ENCODE peak calls at places on chromosomes 12 and 14, in six cellular contexts. One of them, this sample, is unnamed.

GRCh38 chr14:101791919-101792572 is 30.5 kb downstream of the PPP2R5C start:
- DNase-seq in activated CD4-positive, alpha-beta T cell treated with anti-CD3 and anti-CD28 coated beads, Interleukin-2, amount 50 U/mL, for 1 hour: no peak
- DNase-seq in WERI-Rb-1: no peak
- DNase-seq in RWPE1: peak
- DNase-seq in mucosa of gallbladder: no peak
- DNase-seq in stimulated activated CD8-positive, alpha-beta memory T cell treated with anti-CD3 and anti-CD28 coated beads, Interleukin-4, amount 100 ng/mL, for 24 hours: no peak
- DNase-seq in this sample: no peak

GRCh38 chr14:71474291-71474690 is 457.9 kb upstream of the RGS6 start:
- DNase-seq in activated CD4-positive, alpha-beta T cell treated with anti-CD3 and anti-CD28 coated beads, Interleukin-2, amount 50 U/mL, for 1 hour: no peak
- DNase-seq in stimulated activated CD8-positive, alpha-beta memory T cell treated with anti-CD3 and anti-CD28 coated beads, Interleukin-4, amount 100 ng/mL, for 24 hours: no peak
- DNase-seq in WERI-Rb-1: no peak
- DNase-seq in RWPE1: no peak
- DNase-seq in mucosa of gallbladder: no peak
- DNase-seq in this sample: no peak

GRCh38 chr12:101902641-101903040 is 25.3 kb downstream of the DRAM1 start:
- DNase-seq in mucosa of gallbladder: no peak
- DNase-seq in stimulated activated CD8-positive, alpha-beta memory T cell treated with anti-CD3 and anti-CD28 coated beads, Interleukin-4, amount 100 ng/mL, for 24 hours: no peak
- DNase-seq in RWPE1: no peak
- DNase-seq in WERI-Rb-1: no peak
- DNase-seq in activated CD4-positive, alpha-beta T cell treated with anti-CD3 and anti-CD28 coated beads, Interleukin-2, amount 50 U/mL, for 1 hour: no peak
- DNase-seq in this sample: no peak

GRCh38 chr12:92619730-92620684 is 82.8 kb upstream of the PLEKHG7 start:
- DNase-seq in RWPE1: no peak
- DNase-seq in mucosa of gallbladder: no peak
- DNase-seq in activated CD4-positive, alpha-beta T cell treated with anti-CD3 and anti-CD28 coated beads, Interleukin-2, amount 50 U/mL, for 1 hour: no peak
- DNase-seq in stimulated activated CD8-positive, alpha-beta memory T cell treated with anti-CD3 and anti-CD28 coated beads, Interleukin-4, amount 100 ng/mL, for 24 hours: no peak
- DNase-seq in WERI-Rb-1: no peak
- DNase-seq in this sample: no peak

GRCh38 chr14:57492859-57493258 is 798 bp downstream of the CCDC198 start:
- DNase-seq in stimulated activated CD8-positive, alpha-beta memory T cell treated with anti-CD3 and anti-CD28 coated beads, Interleukin-4, amount 100 ng/mL, for 24 hours: no peak
- DNase-seq in WERI-Rb-1: no peak
- DNase-seq in RWPE1: peak
- DNase-seq in activated CD4-positive, alpha-beta T cell treated with anti-CD3 and anti-CD28 coated beads, Interleukin-2, amount 50 U/mL, for 1 hour: no peak
- DNase-seq in mucosa of gallbladder: peak
- DNase-seq in this sample: no peak

GRCh38 chr14:96888593-96888992 is 91.4 kb downstream of the VRK1 start:
- DNase-seq in activated CD4-positive, alpha-beta T cell treated with anti-CD3 and anti-CD28 coated beads, Interleukin-2, amount 50 U/mL, for 1 hour: no peak
- DNase-seq in RWPE1: no peak
- DNase-seq in WERI-Rb-1: peak
- DNase-seq in mucosa of gallbladder: no peak
- DNase-seq in stimulated activated CD8-positive, alpha-beta memory T cell treated with anti-CD3 and anti-CD28 coated beads, Interleukin-4, amount 100 ng/mL, for 24 hours: no peak
- DNase-seq in this sample: no peak

GRCh38 chr12:6613015-6613775 is 6.0 kb upstream of the CHD4 start:
- DNase-seq in RWPE1: peak
- DNase-seq in stimulated activated CD8-positive, alpha-beta memory T cell treated with anti-CD3 and anti-CD28 coated beads, Interleukin-4, amount 100 ng/mL, for 24 hours: no peak
- DNase-seq in WERI-Rb-1: peak
- DNase-seq in activated CD4-positive, alpha-beta T cell treated with anti-CD3 and anti-CD28 coated beads, Interleukin-2, amount 50 U/mL, for 1 hour: no peak
- DNase-seq in mucosa of gallbladder: peak
- DNase-seq in this sample: peak

GRCh38 chr14:89141862-89142261 is 275.2 kb downstream of the FOXN3 start:
- DNase-seq in RWPE1: no peak
- DNase-seq in WERI-Rb-1: no peak
- DNase-seq in mucosa of gallbladder: no peak
- DNase-seq in activated CD4-positive, alpha-beta T cell treated with anti-CD3 and anti-CD28 coated beads, Interleukin-2, amount 50 U/mL, for 1 hour: no peak
- DNase-seq in stimulated activated CD8-positive, alpha-beta memory T cell treated with anti-CD3 and anti-CD28 coated beads, Interleukin-4, amount 100 ng/mL, for 24 hours: no peak
- DNase-seq in this sample: no peak

GRCh38 chr12:24798335-24798734 is 150.6 kb downstream of the BCAT1 start:
- DNase-seq in WERI-Rb-1: no peak
- DNase-seq in mucosa of gallbladder: no peak
- DNase-seq in stimulated activated CD8-positive, alpha-beta memory T cell treated with anti-CD3 and anti-CD28 coated beads, Interleukin-4, amount 100 ng/mL, for 24 hours: no peak
- DNase-seq in activated CD4-positive, alpha-beta T cell treated with anti-CD3 and anti-CD28 coated beads, Interleukin-2, amount 50 U/mL, for 1 hour: no peak
- DNase-seq in RWPE1: no peak
- DNase-seq in this sample: no peak

GRCh38 chr12:108633081-108633533 is 587 bp downstream of the SELPLG start:
- DNase-seq in WERI-Rb-1: no peak
- DNase-seq in RWPE1: no peak
- DNase-seq in activated CD4-positive, alpha-beta T cell treated with anti-CD3 and anti-CD28 coated beads, Interleukin-2, amount 50 U/mL, for 1 hour: no peak
- DNase-seq in mucosa of gallbladder: no peak
- DNase-seq in stimulated activated CD8-positive, alpha-beta memory T cell treated with anti-CD3 and anti-CD28 coated beads, Interleukin-4, amount 100 ng/mL, for 24 hours: no peak
- DNase-seq in this sample: no peak

GRCh38 chr12:116319851-116320621 is 42.5 kb upstream of the MED13L start:
- DNase-seq in stimulated activated CD8-positive, alpha-beta memory T cell treated with anti-CD3 and anti-CD28 coated beads, Interleukin-4, amount 100 ng/mL, for 24 hours: peak
- DNase-seq in RWPE1: peak
- DNase-seq in WERI-Rb-1: no peak
- DNase-seq in mucosa of gallbladder: peak
- DNase-seq in activated CD4-positive, alpha-beta T cell treated with anti-CD3 and anti-CD28 coated beads, Interleukin-2, amount 50 U/mL, for 1 hour: no peak
- DNase-seq in this sample: no peak

GRCh38 chr12:58919271-58920101 is 818 bp downstream of the LRIG3 start:
- DNase-seq in stimulated activated CD8-positive, alpha-beta memory T cell treated with anti-CD3 and anti-CD28 coated beads, Interleukin-4, amount 100 ng/mL, for 24 hours: no peak
- DNase-seq in activated CD4-positive, alpha-beta T cell treated with anti-CD3 and anti-CD28 coated beads, Interleukin-2, amount 50 U/mL, for 1 hour: no peak
- DNase-seq in mucosa of gallbladder: no peak
- DNase-seq in WERI-Rb-1: peak
- DNase-seq in RWPE1: peak
- DNase-seq in this sample: no peak

GRCh38 chr14:70753518-70753953 is 55.8 kb downstream of the MAP3K9 start:
- DNase-seq in mucosa of gallbladder: no peak
- DNase-seq in stimulated activated CD8-positive, alpha-beta memory T cell treated with anti-CD3 and anti-CD28 coated beads, Interleukin-4, amount 100 ng/mL, for 24 hours: no peak
- DNase-seq in WERI-Rb-1: no peak
- DNase-seq in RWPE1: no peak
- DNase-seq in activated CD4-positive, alpha-beta T cell treated with anti-CD3 and anti-CD28 coated beads, Interleukin-2, amount 50 U/mL, for 1 hour: no peak
- DNase-seq in this sample: no peak

GRCh38 chr14:100446572-100446971 is 123.4 kb downstream of the SLC25A47 start:
- DNase-seq in activated CD4-positive, alpha-beta T cell treated with anti-CD3 and anti-CD28 coated beads, Interleukin-2, amount 50 U/mL, for 1 hour: no peak
- DNase-seq in WERI-Rb-1: peak
- DNase-seq in RWPE1: no peak
- DNase-seq in mucosa of gallbladder: no peak
- DNase-seq in stimulated activated CD8-positive, alpha-beta memory T cell treated with anti-CD3 and anti-CD28 coated beads, Interleukin-4, amount 100 ng/mL, for 24 hours: no peak
- DNase-seq in this sample: no peak

GRCh38 chr12:2372178-2372577 is 319.4 kb downstream of the CACNA1C start:
- DNase-seq in mucosa of gallbladder: no peak
- DNase-seq in activated CD4-positive, alpha-beta T cell treated with anti-CD3 and anti-CD28 coated beads, Interleukin-2, amount 50 U/mL, for 1 hour: no peak
- DNase-seq in WERI-Rb-1: no peak
- DNase-seq in RWPE1: no peak
- DNase-seq in stimulated activated CD8-positive, alpha-beta memory T cell treated with anti-CD3 and anti-CD28 coated beads, Interleukin-4, amount 100 ng/mL, for 24 hours: no peak
- DNase-seq in this sample: no peak

GRCh38 chr14:30108975-30109700 is 181.5 kb upstream of the PRKD1 start:
- DNase-seq in stimulated activated CD8-positive, alpha-beta memory T cell treated with anti-CD3 and anti-CD28 coated beads, Interleukin-4, amount 100 ng/mL, for 24 hours: no peak
- DNase-seq in WERI-Rb-1: no peak
- DNase-seq in activated CD4-positive, alpha-beta T cell treated with anti-CD3 and anti-CD28 coated beads, Interleukin-2, amount 50 U/mL, for 1 hour: no peak
- DNase-seq in mucosa of gallbladder: no peak
- DNase-seq in RWPE1: no peak
- DNase-seq in this sample: no peak

GRCh38 chr14:20799444-20799843 is 3.2 kb downstream of the RNASE1 start:
- DNase-seq in mucosa of gallbladder: no peak
- DNase-seq in WERI-Rb-1: no peak
- DNase-seq in stimulated activated CD8-positive, alpha-beta memory T cell treated with anti-CD3 and anti-CD28 coated beads, Interleukin-4, amount 100 ng/mL, for 24 hours: no peak
- DNase-seq in RWPE1: no peak
- DNase-seq in activated CD4-positive, alpha-beta T cell treated with anti-CD3 and anti-CD28 coated beads, Interleukin-2, amount 50 U/mL, for 1 hour: no peak
- DNase-seq in this sample: no peak

GRCh38 chr14:34223302-34224150 is 238.5 kb downstream of the SPTSSA start:
- DNase-seq in mucosa of gallbladder: peak
- DNase-seq in RWPE1: no peak
- DNase-seq in WERI-Rb-1: no peak
- DNase-seq in activated CD4-positive, alpha-beta T cell treated with anti-CD3 and anti-CD28 coated beads, Interleukin-2, amount 50 U/mL, for 1 hour: no peak
- DNase-seq in stimulated activated CD8-positive, alpha-beta memory T cell treated with anti-CD3 and anti-CD28 coated beads, Interleukin-4, amount 100 ng/mL, for 24 hours: no peak
- DNase-seq in this sample: no peak

GRCh38 chr12:127334924-127335644 is 931.9 kb upstream of the TMEM132C start:
- DNase-seq in WERI-Rb-1: no peak
- DNase-seq in RWPE1: no peak
- DNase-seq in mucosa of gallbladder: no peak
- DNase-seq in activated CD4-positive, alpha-beta T cell treated with anti-CD3 and anti-CD28 coated beads, Interleukin-2, amount 50 U/mL, for 1 hour: no peak
- DNase-seq in stimulated activated CD8-positive, alpha-beta memory T cell treated with anti-CD3 and anti-CD28 coated beads, Interleukin-4, amount 100 ng/mL, for 24 hours: no peak
- DNase-seq in this sample: no peak

This sample was measured in effector memory CD8-positive, alpha-beta T cell.